ENCODE peak calls at places on chromosome 2, in ten cellular contexts. O, H, K, Z, C, X, U, S, T and N are unnamed samples.
A peak's percentile ranks its signal among the peaks of the same experiment; 100 is the strongest.

GRCh38 chr2:43424262-43425207 is 171.3 kb downstream of the THADA start:
- DNase-seq in Z (no peak), C (no peak), U (no peak), S (no peak), O (no peak), K (no peak), X (no peak), T (no peak), H (no peak), N (no peak)

GRCh38 chr2:150812664-150813408 is 325.4 kb upstream of the RND3 start:
- DNase-seq in Z (no peak), K (no peak), T (no peak), O (no peak), S (no peak), U (no peak), X (no peak), H (no peak), C (no peak), N (no peak)

GRCh38 chr2:24048662-24049484 is 668 bp upstream of the FKBP1B start:
- DNase-seq in X (no peak), C (no peak), T (no peak), U (peak; percentile 18), O (peak; percentile 52), H (no peak), Z (no peak), S (no peak), K (no peak), N (no peak)

GRCh38 chr2:226447896-226448295 is 351.7 kb downstream of the IRS1 start:
- DNase-seq in X (no peak), Z (no peak), U (no peak), T (no peak), O (no peak), S (no peak), K (peak; percentile 99), H (no peak), C (no peak), N (no peak)

GRCh38 chr2:215355801-215356200 is 43.9 kb downstream of the ATIC start:
- DNase-seq in H (no peak), X (no peak), Z (no peak), O (no peak), S (no peak), T (no peak), C (no peak), U (no peak), K (peak; percentile 22), N (no peak)

GRCh38 chr2:102238778-102239177 is 52.0 kb downstream of the IL1RL2 start:
- DNase-seq in Z (no peak), X (no peak), O (no peak), U (no peak), S (no peak), T (no peak), K (no peak), H (no peak), C (no peak), N (no peak)

GRCh38 chr2:39593439-39594393 is 72.0 kb upstream of the TMEM178A start:
- DNase-seq in U (no peak), T (no peak), X (peak; percentile 39), S (no peak), Z (peak; percentile 38), K (peak; percentile 62), C (peak; percentile 60), O (no peak), H (no peak), N (no peak)

GRCh38 chr2:126886906-126887280 is 11.8 kb upstream of the TEX51 start:
- DNase-seq in O (no peak), S (no peak), C (no peak), U (no peak), K (no peak), X (no peak), T (no peak), Z (no peak), H (no peak), N (no peak)

GRCh38 chr2:200705305-200705985 is 106.3 kb upstream of the BZW1 start:
- DNase-seq in U (no peak), K (no peak), H (no peak), T (no peak), Z (no peak), C (no peak), S (no peak), O (no peak), X (peak; percentile 7), N (no peak)

GRCh38 chr2:98026292-98026691 is 30.5 kb upstream of the TMEM131 start:
- DNase-seq in K (no peak), H (no peak), C (no peak), T (no peak), U (no peak), Z (no peak), S (no peak), O (no peak), X (no peak), N (no peak)

GRCh38 chr2:18949871-18950597 is 360.7 kb upstream of the NT5C1B start:
- DNase-seq in O (no peak), Z (no peak), C (no peak), U (no peak), H (no peak), X (peak; percentile 31), K (no peak), S (no peak), T (no peak), N (no peak)

GRCh38 chr2:88950010-88950409 is 258.5 kb downstream of the RPIA start:
- DNase-seq in H (no peak), U (no peak), T (no peak), O (peak; percentile 4), Z (peak; percentile 22), C (no peak), X (peak; percentile 10), S (no peak), K (peak; percentile 8), N (no peak)

GRCh38 chr2:102736607-102737409 is 25.0 kb upstream of the TMEM182 start:
- DNase-seq in H (peak; percentile 83), S (peak; percentile 10), T (peak; percentile 68), K (peak; percentile 45), X (peak; percentile 68), Z (peak; percentile 74), C (peak; percentile 88), O (peak; percentile 68), U (peak; percentile 86), N (peak; percentile 46)

GRCh38 chr2:191626497-191627151 is 51.3 kb upstream of the NABP1 start:
- DNase-seq in S (no peak), Z (peak; percentile 40), X (no peak), T (no peak), C (no peak), U (no peak), H (no peak), O (no peak), K (peak; percentile 80), N (no peak)

GRCh38 chr2:84040281-84040680 is 418.8 kb downstream of the SUCLG1 start:
- DNase-seq in K (no peak), C (no peak), U (no peak), T (no peak), Z (no peak), H (no peak), O (no peak), S (no peak), X (no peak), N (no peak)

GRCh38 chr2:167471734-167472133 is 583.5 kb downstream of the XIRP2 start:
- DNase-seq in K (no peak), O (no peak), Z (no peak), U (no peak), X (no peak), T (no peak), H (no peak), S (no peak), C (no peak), N (no peak)

GRCh38 chr2:30666307-30666874 is 140.9 kb downstream of the CAPN13 start:
- DNase-seq in H (no peak), T (no peak), O (no peak), K (peak; percentile 100), C (no peak), S (no peak), Z (peak; percentile 58), U (no peak), X (peak; percentile 52), N (no peak)

GRCh38 chr2:233384811-233385488 is 30.7 kb downstream of the DGKD start:
- DNase-seq in U (no peak), Z (no peak), S (no peak), C (no peak), K (peak; percentile 66), H (no peak), T (no peak), X (no peak), O (no peak), N (no peak)